ENCODE peak calls at places on chromosome 7, in six cellular contexts. C, T, I, J, R and O are unnamed samples.

GRCh38 chr7:33509251-33509650 is 379.9 kb downstream of the BBS9 start:
- DNase-seq in I (no peak), T (no peak), R (no peak), J (no peak), C (no peak), O (no peak)

GRCh38 chr7:25093268-25093802 is 31.7 kb downstream of the CYCS start:
- DNase-seq in C (peak), I (peak), T (peak), J (peak), R (peak), O (peak)

GRCh38 chr7:10418985-10419384 is 554.7 kb upstream of the PHF14 start:
- DNase-seq in R (no peak), I (no peak), T (no peak), J (no peak), C (no peak), O (no peak)

GRCh38 chr7:30842542-30843451 is 68.9 kb upstream of the AQP1 start:
- DNase-seq in C (no peak), T (no peak), I (no peak), R (no peak), J (no peak), O (no peak)

GRCh38 chr7:16034353-16034752 is 347.9 kb upstream of the MEOX2 start:
- DNase-seq in T (no peak), I (no peak), J (no peak), C (no peak), R (no peak), O (no peak)

GRCh38 chr7:15461576-15461975 is 100.2 kb downstream of the AGMO start:
- DNase-seq in I (no peak), J (no peak), T (no peak), C (no peak), R (no peak), O (no peak)

GRCh38 chr7:33157781-33158180 is 28.4 kb downstream of the BBS9 start:
- DNase-seq in J (no peak), T (no peak), R (no peak), I (no peak), C (no peak), O (no peak)

GRCh38 chr7:29248713-29249382 is 54.3 kb downstream of the CHN2 start:
- DNase-seq in J (no peak), C (no peak), T (no peak), R (no peak), I (no peak), O (no peak)

GRCh38 chr7:9958461-9958860 is 1015.2 kb upstream of the PHF14 start:
- DNase-seq in J (no peak), T (no peak), C (no peak), I (no peak), R (no peak), O (no peak)

GRCh38 chr7:117386125-117386709 is 41.1 kb downstream of the ASZ1 start:
- DNase-seq in C (no peak), J (no peak), R (no peak), I (no peak), T (no peak), O (no peak)

GRCh38 chr7:7757576-7757975 is 39.2 kb upstream of the RPA3 start:
- DNase-seq in J (no peak), T (no peak), R (no peak), C (no peak), I (no peak), O (no peak)

GRCh38 chr7:73851410-73852338 is 9.3 kb upstream of the TMEM270 start:
- DNase-seq in J (no peak), I (no peak), R (peak), C (no peak), T (no peak), O (no peak)

GRCh38 chr7:108598153-108598552 is 28.5 kb downstream of the DNAJB9 start:
- DNase-seq in J (no peak), C (no peak), T (no peak), I (no peak), R (no peak), O (no peak)

GRCh38 chr7:157234271-157234670 is 95.5 kb downstream of the UBE3C start:
- DNase-seq in I (no peak), J (no peak), C (no peak), T (no peak), R (no peak), O (no peak)

GRCh38 chr7:49911906-49912305 is 138.5 kb downstream of the VWC2 start:
- DNase-seq in J (no peak), C (no peak), I (no peak), R (no peak), T (no peak), O (no peak)

GRCh38 chr7:72343991-72344390 is 68.1 kb downstream of the CALN1 start:
- DNase-seq in C (no peak), R (no peak), T (no peak), I (no peak), J (no peak), O (no peak)

GRCh38 chr7:80929619-80930018 is 10.8 kb upstream of the SEMA3C start:
- DNase-seq in J (no peak), I (no peak), T (no peak), C (no peak), R (no peak), O (no peak)

GRCh38 chr7:67105382-67105781 is 108.7 kb downstream of the TYW1 start:
- DNase-seq in C (no peak), T (no peak), I (no peak), R (peak), J (no peak), O (no peak)

GRCh38 chr7:115352375-115352774 is 430.5 kb downstream of the MDFIC start:
- DNase-seq in R (no peak), I (no peak), J (no peak), C (no peak), T (no peak), O (no peak)

GRCh38 chr7:143345428-143345900 is 17.0 kb downstream of the FAM131B start:
- DNase-seq in I (peak), J (peak), C (no peak), T (no peak), R (peak), O (no peak)

GRCh38 chr7:6284055-6284400 is 11.6 kb upstream of the CYTH3 start:
- DNase-seq in T (no peak), R (no peak), C (no peak), J (no peak), I (no peak), O (no peak)

GRCh38 chr7:28688651-28689050 is 269.5 kb downstream of the TRIL start:
- DNase-seq in C (no peak), I (no peak), R (no peak), J (no peak), T (no peak), O (no peak)